ENCODE peak calls at places on chromosomes 12 and 14, in seven cellular contexts. N is OCI-LY7, B is tibial artery, Q is breast epithelium, V is fibroblast of lung, H is AG04450, P is GM06990. G is an unnamed sample.
A peak's percentile ranks its signal among the peaks of the same experiment; 100 is the strongest.

GRCh38 chr12:133106253-133106652 is 23.8 kb downstream of the ZNF891 start:
- DNase-seq in N (no peak), B (no peak), Q (no peak), V (peak; percentile 40), H (no peak), P (no peak), G (no peak)

GRCh38 chr12:117486840-117487659 is 125.6 kb upstream of the NOS1 start:
- DNase-seq in N (no peak), B (peak; percentile 71), Q (no peak), V (no peak), H (no peak), P (no peak), G (no peak)

GRCh38 chr12:30874455-30875313 is 51.9 kb upstream of the TSPAN11 start:
- DNase-seq in N (no peak), B (no peak), Q (no peak), V (no peak), H (no peak), P (no peak), G (no peak)

GRCh38 chr12:95118788-95119179 is 45.4 kb upstream of the NR2C1 start:
- DNase-seq in N (no peak), B (no peak), Q (no peak), V (no peak), H (no peak), P (no peak), G (no peak)

GRCh38 chr12:118840399-118840798 is 140.9 kb upstream of the SRRM4 start:
- DNase-seq in N (peak; percentile 7), B (no peak), Q (no peak), V (no peak), H (no peak), P (no peak), G (no peak)

GRCh38 chr14:96424104-96424989 is 32.4 kb downstream of the AK7 start:
- DNase-seq in N (peak; percentile 78), B (no peak), Q (no peak), V (peak; percentile 83), H (peak; percentile 46), P (peak; percentile 37), G (peak; percentile 50)

GRCh38 chr12:66679441-66680069 is 679 bp upstream of the GRIP1 start:
- DNase-seq in N (no peak), B (no peak), Q (no peak), V (no peak), H (no peak), P (no peak), G (no peak)

GRCh38 chr14:88002421-88002820 is 2.5 kb upstream of the GPR65 start:
- DNase-seq in N (peak; percentile 19), B (no peak), Q (no peak), V (no peak), H (no peak), P (no peak), G (no peak)

GRCh38 chr12:120710805-120711296 is 593 bp downstream of the UNC119B start:
- DNase-seq in N (peak; percentile 65), B (no peak), Q (no peak), V (no peak), H (no peak), P (peak; percentile 39), G (no peak)

GRCh38 chr14:95770777-95771176 is 56.9 kb upstream of the TCL1A start:
- DNase-seq in N (no peak), B (no peak), Q (no peak), V (no peak), H (no peak), P (no peak), G (no peak)

GRCh38 chr14:31070431-31070830 is 44.3 kb upstream of the STRN3 start:
- DNase-seq in N (no peak), B (no peak), Q (no peak), V (peak; percentile 84), H (peak; percentile 78), P (no peak), G (no peak)

DNA sequence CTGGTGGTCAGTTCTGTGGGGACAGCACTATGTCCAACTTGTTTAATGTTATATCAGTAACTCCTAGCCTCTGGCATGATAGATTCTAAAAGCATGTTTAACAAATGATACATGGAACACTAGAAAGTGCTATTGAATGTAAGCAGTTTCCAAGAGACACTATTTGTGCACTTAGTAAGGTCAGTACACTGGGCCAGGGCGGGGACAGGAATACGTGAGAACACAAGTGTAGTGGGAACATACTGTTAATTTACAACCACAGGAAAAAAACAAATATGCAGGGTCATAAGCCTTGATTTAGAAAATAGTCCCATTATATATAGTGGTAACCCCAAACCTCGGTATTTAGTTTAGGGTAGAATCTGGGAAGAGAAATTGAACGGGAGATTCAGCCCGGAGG is 88.9 kb upstream of the SLC38A2 start:
- DNase-seq in N (no peak), B (no peak), Q (no peak), V (no peak), H (no peak), P (no peak), G (no peak)
- TF ChIP-seq CTCF in N (no peak), B (no peak), Q (no peak), V (no peak), H (no peak), P (no peak), G (no peak)

DNA sequence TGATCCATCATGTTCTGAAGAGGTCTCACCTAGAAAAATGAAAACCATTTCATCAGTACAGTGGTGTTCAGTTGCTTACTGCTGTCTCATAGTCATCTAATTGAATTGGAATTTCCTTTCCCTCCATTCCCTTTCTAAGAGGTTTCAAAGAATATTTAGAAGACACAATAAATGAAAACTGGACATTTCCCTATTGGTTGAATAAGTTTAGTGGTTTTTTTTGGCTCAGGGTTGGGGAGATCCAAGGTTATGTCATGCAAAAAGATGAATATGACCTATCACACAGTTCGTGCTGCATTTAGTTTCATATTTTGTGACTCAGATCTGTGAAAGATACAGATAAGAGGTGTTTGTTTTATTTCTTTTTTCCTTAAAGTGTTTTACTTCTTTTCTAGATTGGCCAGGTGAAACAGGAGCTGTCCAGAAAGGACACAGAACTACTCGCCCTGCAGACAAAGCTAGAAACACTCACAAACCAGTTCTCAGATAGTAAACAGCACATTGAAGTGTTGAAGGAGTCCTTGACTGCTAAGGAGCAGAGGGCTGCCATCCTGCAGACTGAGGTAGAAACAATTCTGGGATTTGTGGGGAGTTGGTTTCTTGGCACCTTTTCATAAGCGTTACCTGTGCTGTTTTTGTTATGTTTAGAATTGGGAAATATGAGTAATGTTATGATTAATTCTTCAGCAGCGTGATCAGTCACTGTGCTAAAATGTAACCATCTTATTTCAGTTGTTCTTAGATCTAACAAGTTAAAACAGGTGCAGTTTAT is 124.6 kb downstream of the ERC1 start:
- DNase-seq in N (no peak), B (no peak), Q (no peak), V (peak; percentile 49), H (peak; percentile 11), P (no peak), G (no peak)
- H3K4me3 ChIP-seq in N (no peak overlapping the region), B (no peak overlapping the region), Q (no peak overlapping the region), V (no peak overlapping the region), H (no peak overlapping the region), P (no peak overlapping the region), G (no peak overlapping the region)

DNA sequence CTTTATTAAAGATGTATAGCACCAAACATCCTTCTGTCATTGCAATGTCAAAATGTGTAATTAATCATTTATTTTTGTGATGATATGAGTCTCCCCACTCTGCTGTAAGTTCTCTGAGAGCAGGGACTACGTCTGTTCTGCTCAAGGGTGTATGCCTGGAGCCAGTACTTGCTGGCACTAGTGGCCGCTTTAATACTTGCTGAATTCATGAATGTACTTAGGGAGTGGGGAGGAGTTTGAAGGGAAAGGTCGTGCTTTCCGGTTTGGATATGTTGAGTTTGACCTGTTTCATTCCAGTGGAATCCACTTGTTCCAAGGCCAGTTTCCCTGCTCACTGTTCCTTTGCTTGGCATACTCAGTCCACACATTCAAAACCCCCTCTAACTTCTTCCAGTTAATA is 1.9 kb upstream of the DCAF5 start:
- DNase-seq in N (peak; percentile 48), B (no peak), Q (no peak), V (peak; percentile 23), H (no peak), P (no peak), G (no peak)
- TF ChIP-seq CTCF in N (peak; percentile 42), B (no peak), Q (no peak), V (no peak), H (no peak), P (no peak), G (no peak)

DNA sequence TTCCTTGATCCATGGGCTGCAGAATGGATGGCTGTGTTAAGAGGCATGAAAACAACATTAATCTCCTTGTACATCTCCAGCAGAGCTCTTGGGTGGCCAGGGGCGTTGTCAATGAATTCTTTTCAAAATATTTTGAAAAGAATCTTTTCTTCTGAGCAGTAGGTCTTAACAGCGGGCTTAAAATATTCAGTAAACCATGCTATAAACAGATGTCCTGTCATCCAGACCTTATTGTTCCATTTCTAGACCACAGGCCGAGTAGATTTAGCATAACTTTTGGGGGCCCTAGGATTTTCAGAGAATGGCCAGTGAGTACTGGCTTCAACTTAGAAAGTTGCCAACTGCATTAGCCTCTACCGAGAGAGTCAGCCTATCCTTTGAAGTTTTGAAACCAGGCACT is 130.2 kb downstream of the RAD51B start:
- DNase-seq in N (no peak), B (no peak), Q (no peak), V (no peak), H (no peak), P (no peak), G (no peak)
- H3K4me3 ChIP-seq in N (no peak overlapping the region), B (no peak overlapping the region), Q (no peak overlapping the region), V (no peak overlapping the region), H (no peak overlapping the region), P (no peak overlapping the region), G (no peak overlapping the region)

GRCh38 chr14:93137864-93138263 is 22.1 kb upstream of the ITPK1 start:
- DNase-seq in N (peak; percentile 24), B (no peak), Q (peak; percentile 70), V (peak; percentile 25), H (no peak), P (no peak), G (no peak)
- TF ChIP-seq CTCF in N (no peak), B (no peak), Q (no peak), V (no peak), H (no peak), P (no peak), G (no peak)

GRCh38 chr14:77707724-77708408 is at the start of the genes ALKBH1 and SLIRP:
- DNase-seq in N (peak; percentile 87), B (peak; percentile 91), Q (peak; percentile 83), V (peak; percentile 80), H (peak; percentile 36), P (peak; percentile 78), G (peak; percentile 53)

GRCh38 chr14:77708749-77709148 is 846 bp downstream of the SLIRP start:
- DNase-seq in N (no peak), B (no peak), Q (no peak), V (no peak), H (no peak), P (no peak), G (no peak)

GRCh38 chr14:77707355-77707723 is 484 bp downstream of the ALKBH1 start:
- DNase-seq in N (peak; percentile 23), B (no peak), Q (no peak), V (peak; percentile 60), H (peak; percentile 15), P (no peak), G (no peak)

GRCh38 chr14:77709412-77709811 is 1.5 kb downstream of the SLIRP start:
- DNase-seq in N (no peak), B (no peak), Q (no peak), V (no peak), H (no peak), P (no peak), G (no peak)

DNA sequence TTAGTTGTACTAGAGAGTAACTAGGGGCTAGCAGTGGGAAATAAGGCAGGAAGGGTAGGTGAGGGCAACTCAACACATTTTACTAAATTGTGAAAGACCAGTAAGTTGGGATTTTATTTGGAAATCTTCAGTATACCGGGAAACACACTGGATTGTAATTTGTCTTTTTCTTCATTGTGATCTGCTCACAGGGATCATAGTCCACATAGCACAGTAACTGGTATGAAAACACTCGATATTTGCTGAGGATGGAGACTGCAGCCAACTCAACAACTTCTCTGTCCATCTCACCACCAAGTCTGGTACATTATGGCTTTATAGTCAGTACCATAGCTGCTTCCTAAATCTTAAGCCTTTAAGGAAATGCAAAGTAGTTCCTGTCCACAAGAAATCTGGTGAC is 2.5 kb downstream of the SLIRP start:
- DNase-seq in N (no peak), B (no peak), Q (no peak), V (no peak), H (no peak), P (no peak), G (no peak)
- H3K4me3 ChIP-seq in N (peak overlapping the region; percentile 85), B (no peak overlapping the region), Q (no peak overlapping the region), V (no peak overlapping the region), H (no peak overlapping the region), P (no peak overlapping the region), G (no peak overlapping the region)